ENCODE peak calls at places on chromosomes 11 and 22, in seven cellular contexts. K is transverse colon, H is fibroblast of pulmonary artery, R is left lung, V is psoas muscle, S is fibroblast of villous mesenchyme, L is GM06990. C is an unnamed sample.

GRCh38 chr11:85826096-85826855 is 15.3 kb upstream of the SYTL2 start:
- DNase-seq in L (no peak), V (no peak), S (peak), R (no peak), K (peak), H (peak), C (peak)

GRCh38 chr11:64793271-64794160 is 9.5 kb downstream of the MAP4K2 start:
- DNase-seq in H (no peak), L (no peak), V (peak), K (no peak), R (no peak), S (no peak), C (no peak)

GRCh38 chr11:88831303-88831890 is 234.4 kb downstream of the GRM5 start:
- DNase-seq in V (peak), R (no peak), K (no peak), L (no peak), S (no peak), H (no peak), C (no peak)

GRCh38 chr11:119907934-119908760 is 179.1 kb upstream of the NECTIN1 start:
- DNase-seq in S (no peak), R (no peak), L (no peak), H (no peak), K (peak), V (no peak), C (no peak)

GRCh38 chr11:17923213-17923612 is 89.6 kb downstream of the SERGEF start:
- DNase-seq in L (no peak), K (no peak), R (peak), H (peak), V (no peak), S (no peak), C (no peak)

GRCh38 chr11:35539256-35539655 is 13.8 kb upstream of the PAMR1 start:
- DNase-seq in V (no peak), L (no peak), H (peak), S (no peak), R (no peak), K (no peak), C (no peak)

GRCh38 chr11:74442601-74443000 is 24.7 kb downstream of the KCNE3 start:
- DNase-seq in V (no peak), L (no peak), R (no peak), K (no peak), S (peak), H (peak), C (no peak)

GRCh38 chr11:134939905-134940304 is 527.9 kb upstream of the B3GAT1 start:
- DNase-seq in K (no peak), S (peak), R (no peak), H (no peak), L (no peak), V (no peak), C (no peak)

GRCh38 chr22:17086750-17087149 is 1.9 kb downstream of the IL17RA start:
- DNase-seq in S (no peak), R (no peak), V (no peak), L (no peak), H (no peak), K (no peak), C (no peak)

GRCh38 chr22:38796262-38796957 is 2.5 kb upstream of the DNAL4 start:
- DNase-seq in K (no peak), H (peak), V (no peak), S (no peak), R (no peak), L (no peak), C (no peak)

GRCh38 chr11:46332568-46333128 is 14.6 kb upstream of the DGKZ start:
- DNase-seq in H (no peak), L (no peak), R (no peak), S (no peak), K (no peak), V (no peak), C (no peak)

GRCh38 chr11:94728541-94728940 is 39.6 kb upstream of the AMOTL1 start:
- DNase-seq in R (no peak), H (peak), V (no peak), K (no peak), L (no peak), S (no peak), C (peak)

GRCh38 chr11:110029714-110030113 is 63.5 kb upstream of the ZC3H12C start:
- DNase-seq in V (no peak), K (no peak), S (no peak), H (peak), R (no peak), L (no peak), C (no peak)

GRCh38 chr11:67022961-67023956 is at the start of gene SYT12:
- DNase-seq in V (no peak), S (peak), R (no peak), K (no peak), L (no peak), H (peak), C (no peak)

GRCh38 chr11:120900642-120901041 is 123.3 kb upstream of the TBCEL start:
- DNase-seq in R (no peak), K (no peak), V (no peak), S (no peak), H (no peak), L (no peak), C (no peak)

GRCh38 chr22:29306175-29306829 is at the start of gene GAS2L1:
- DNase-seq in K (peak), V (peak), R (peak), L (no peak), S (peak), H (peak), C (peak)

GRCh38 chr11:67165595-67165994 is 46.5 kb downstream of the KDM2A start:
- DNase-seq in H (no peak), V (no peak), R (no peak), K (no peak), S (no peak), L (no peak), C (no peak)

GRCh38 chr22:49366437-49366836 is 461.2 kb downstream of the BRD1 start:
- DNase-seq in V (no peak), H (no peak), R (no peak), S (no peak), K (no peak), L (no peak), C (no peak)

GRCh38 chr11:125724125-125724524 is 22.0 kb upstream of the PATE1 start:
- DNase-seq in H (peak), L (no peak), K (no peak), R (no peak), V (no peak), S (no peak), C (peak)

DNA sequence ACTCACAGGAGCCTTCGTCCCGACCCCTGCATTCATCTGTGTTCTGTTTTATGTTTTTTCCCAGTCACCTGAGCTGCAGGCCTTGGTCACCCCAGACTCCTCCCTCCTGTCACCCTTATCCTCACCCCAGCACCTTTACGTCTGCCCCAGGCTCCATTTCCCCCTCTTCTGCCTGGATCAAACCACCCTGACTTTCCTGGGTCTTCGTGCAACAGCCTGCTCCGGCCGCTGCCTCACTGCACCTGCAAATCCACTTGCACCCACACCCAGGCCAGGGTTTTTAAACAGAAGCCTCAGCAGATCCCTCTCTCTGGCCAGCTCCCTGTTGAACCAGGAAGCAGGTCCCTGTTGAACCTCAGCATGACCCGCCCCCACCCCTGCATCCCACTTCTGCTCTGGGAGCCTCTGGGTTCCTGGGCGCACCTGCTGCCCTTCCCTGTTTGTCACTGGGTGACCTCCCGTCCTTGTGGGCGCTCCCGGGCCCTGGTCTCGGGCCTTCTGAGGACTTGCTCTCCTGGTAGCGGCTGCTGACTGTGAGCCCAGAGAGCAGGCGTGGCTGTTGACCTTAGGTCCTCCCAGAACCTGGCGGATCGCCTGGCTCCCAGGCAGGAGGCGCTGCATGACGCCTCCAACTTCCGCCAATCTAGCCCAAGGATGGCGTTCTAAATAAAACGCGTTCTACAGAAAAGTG is 12.8 kb downstream of the MAPK8IP2 start:
- DNase-seq in V (peak), K (peak), H (no peak), R (peak), L (no peak), S (no peak), C (no peak)
- TF ChIP-seq CTCF in V (no peak), K (no peak), H (no peak), R (no peak), L (no peak), S (no peak), C (no peak)

GRCh38 chr11:15493066-15493465 is 378.3 kb downstream of the INSC start:
- DNase-seq in H (no peak), L (no peak), R (no peak), K (no peak), S (peak), V (no peak), C (peak)
- TF ChIP-seq CTCF in H (no peak), L (no peak), R (no peak), K (no peak), S (no peak), V (no peak), C (no peak)

DNA sequence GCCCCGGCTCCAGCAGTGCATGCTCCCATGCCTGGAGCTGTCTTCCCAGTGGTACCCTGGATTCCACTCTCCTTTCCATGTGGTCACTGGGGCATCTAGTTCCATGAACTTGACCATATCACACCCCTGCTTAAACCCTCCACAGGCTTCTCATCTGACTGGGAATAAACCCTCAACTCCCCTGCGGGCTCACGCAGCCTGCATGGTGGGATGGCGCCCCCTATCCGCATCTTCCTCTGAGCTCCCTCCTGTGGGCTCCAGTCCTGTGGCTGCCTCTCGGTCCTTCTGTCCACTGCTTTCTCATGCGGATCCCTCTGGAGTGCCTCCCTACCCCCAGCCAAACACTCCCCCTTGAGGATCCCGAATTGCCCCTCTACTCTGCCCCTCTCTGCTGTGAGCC is 41.4 kb upstream of the TTLL12 start:
- DNase-seq in S (peak), H (peak), L (no peak), V (no peak), R (no peak), K (peak), C (peak)
- TF ChIP-seq CTCF in S (peak), H (peak), L (peak), V (peak), R (no peak), K (no peak), C (peak)

GRCh38 chr11:111851067-111851466 is 20.3 kb downstream of the ALG9 start:
- DNase-seq in K (no peak), S (no peak), V (no peak), H (no peak), R (no peak), L (no peak), C (peak)

GRCh38 chr11:111852103-111852502 is 19.3 kb downstream of the ALG9 start:
- DNase-seq in V (no peak), K (no peak), H (no peak), R (no peak), L (no peak), S (no peak), C (no peak)

GRCh38 chr11:111849631-111850030 is 21.8 kb downstream of the ALG9 start:
- DNase-seq in S (no peak), L (no peak), V (no peak), H (no peak), K (no peak), R (no peak), C (no peak)

GRCh38 chr11:111855506-111855905 is 15.9 kb downstream of the ALG9 start:
- DNase-seq in R (no peak), L (no peak), K (no peak), H (no peak), V (no peak), S (no peak), C (no peak)

DNA sequence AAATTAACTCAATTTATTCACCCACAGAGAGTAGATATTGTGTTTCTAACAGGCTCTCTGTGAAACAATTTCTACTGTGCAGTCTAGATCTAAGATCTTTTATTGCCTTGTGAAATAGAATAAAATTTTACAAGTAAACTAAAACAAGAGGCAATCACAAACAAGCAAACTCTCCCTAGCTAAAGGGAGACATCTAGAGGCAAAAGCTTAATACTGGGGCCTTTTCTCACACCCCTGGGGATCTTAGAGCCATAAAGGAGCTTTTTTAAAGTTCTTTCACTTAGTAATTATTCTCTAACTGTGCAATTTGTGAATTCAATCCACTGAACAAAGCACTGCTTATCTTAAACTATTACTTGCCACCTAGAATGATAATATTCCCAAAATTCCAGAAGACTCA is 19.7 kb downstream of the ALG9 start:
- DNase-seq in R (no peak), L (no peak), V (no peak), H (peak), K (no peak), S (peak), C (peak)
- TF ChIP-seq CTCF in R (peak), L (peak), V (peak), H (peak), K (no peak), S (peak), C (no peak)